ENCODE peak calls at places on chromosomes 12 and 14, in four cellular contexts. S is H4; L is germinal center; E is stimulated activated CD4-positive, alpha-beta T cell treated with anti-CD3 and anti-CD28 coated beads, Interleukin-4, amount 100 ng/mL, for 4 hours. M is an unnamed sample.
A peak's percentile ranks its signal among the peaks of the same experiment; 100 is the strongest.

GRCh38 chr12:27112891-27113290 is 30.5 kb upstream of the C12orf71 start:
- DNase-seq in S (no peak), L (no peak), E (no peak), M (no peak)

GRCh38 chr12:107317751-107318553 is 224.6 kb upstream of the CRY1 start:
- DNase-seq in S (peak; percentile 63), L (peak; percentile 81), E (peak; percentile 87), M (peak; percentile 43)

GRCh38 chr12:4228122-4228580 is 45.4 kb upstream of the CCND2 start:
- DNase-seq in S (no peak), L (no peak), E (no peak), M (no peak)

GRCh38 chr14:103597623-103598372 is 31.2 kb upstream of the KLC1 start:
- DNase-seq in S (peak; percentile 57), L (no peak), E (no peak), M (peak; percentile 52)

GRCh38 chr12:121708313-121709063 is 4.1 kb upstream of the TMEM120B start:
- DNase-seq in S (no peak), L (no peak), E (no peak), M (no peak)

GRCh38 chr12:120767071-120768024 is 41.7 kb downstream of the ACADS start:
- DNase-seq in S (no peak), L (peak; percentile 18), E (no peak), M (no peak)

GRCh38 chr12:89731614-89732013 is 23.0 kb upstream of the ATP2B1 start:
- DNase-seq in S (no peak), L (no peak), E (no peak), M (no peak)

GRCh38 chr14:75636100-75636692 is 24.5 kb downstream of the ERG28 start:
- DNase-seq in S (no peak), L (no peak), E (no peak), M (no peak)

GRCh38 chr14:88831285-88831684 is 6.8 kb downstream of the TTC8 start:
- DNase-seq in S (peak; percentile 10), L (no peak), E (no peak), M (no peak)

GRCh38 chr14:104393199-104393897 is 186.2 kb upstream of the C14orf180 start:
- DNase-seq in S (no peak), L (no peak), E (no peak), M (no peak)

GRCh38 chr12:70592664-70593063 is 44.6 kb downstream of the PTPRB start:
- DNase-seq in S (no peak), L (no peak), E (no peak), M (no peak)